ENCODE peak calls at places on chromosome 22, in eight cellular contexts. T is PC-3, P is astrocyte of the spinal cord, C is colonic mucosa, V is fibroblast of villous mesenchyme, W is GM12865, G is H9, Q is WTC11. L is an unnamed sample.

GRCh38 chr22:23497016-23497885 is 82.8 kb downstream of the IGLL1 start:
- DNase-seq in T (no peak), P (no peak), C (no peak), V (no peak), W (no peak), G (no peak), Q (no peak), L (peak; percentile 3)

GRCh38 chr22:31097941-31098632 is 9.3 kb downstream of the SELENOM start:
- DNase-seq in T (no peak), P (no peak), C (no peak), V (no peak), W (no peak), G (no peak), Q (no peak), L (no peak)

GRCh38 chr22:38401336-38402084 is 53.5 kb downstream of the KCNJ4 start:
- DNase-seq in T (no peak), P (no peak), C (no peak), V (no peak), W (no peak), G (peak; percentile 36), Q (no peak), L (peak; percentile 10)

GRCh38 chr22:20578192-20578591 is 70.8 kb downstream of the MED15 start:
- DNase-seq in T (no peak), P (no peak), C (no peak), V (no peak), W (no peak), G (no peak), Q (no peak), L (no peak)

GRCh38 chr22:24564376-24565058 is 8.7 kb downstream of the SNRPD3 start:
- DNase-seq in T (no peak), P (no peak), C (no peak), V (peak; percentile 81), W (no peak), G (no peak), Q (no peak), L (no peak)

GRCh38 chr22:37502342-37503182 is 16.4 kb upstream of the MFNG start:
- DNase-seq in T (peak; percentile 63), P (no peak), C (peak; percentile 95), V (no peak), W (no peak), G (no peak), Q (no peak), L (no peak)

GRCh38 chr22:39472570-39473556 is 16.1 kb downstream of the MGAT3 start:
- DNase-seq in T (no peak), P (peak; percentile 20), C (peak; percentile 93), V (peak; percentile 88), W (peak; percentile 40), G (peak; percentile 57), Q (no peak), L (no peak)

GRCh38 chr22:48753752-48754517 is 1073.7 kb downstream of the BRD1 start:
- DNase-seq in T (no peak), P (no peak), C (peak; percentile 10), V (no peak), W (no peak), G (no peak), Q (no peak), L (no peak)

GRCh38 chr22:17232406-17232805 is 13.2 kb upstream of the ADA2 start:
- DNase-seq in T (no peak), P (no peak), C (no peak), V (no peak), W (no peak), G (peak; percentile 52), Q (peak; percentile 31), L (no peak)

GRCh38 chr22:37172266-37173245 is 15.5 kb downstream of the C1QTNF6 start:
- DNase-seq in T (no peak), P (no peak), C (no peak), V (no peak), W (no peak), G (no peak), Q (peak; percentile 8), L (no peak)

GRCh38 chr22:37119872-37120271 is 10.4 kb upstream of the TMPRSS6 start:
- DNase-seq in T (no peak), P (no peak), C (no peak), V (no peak), W (peak; percentile 53), G (no peak), Q (no peak), L (peak; percentile 67)

DNA sequence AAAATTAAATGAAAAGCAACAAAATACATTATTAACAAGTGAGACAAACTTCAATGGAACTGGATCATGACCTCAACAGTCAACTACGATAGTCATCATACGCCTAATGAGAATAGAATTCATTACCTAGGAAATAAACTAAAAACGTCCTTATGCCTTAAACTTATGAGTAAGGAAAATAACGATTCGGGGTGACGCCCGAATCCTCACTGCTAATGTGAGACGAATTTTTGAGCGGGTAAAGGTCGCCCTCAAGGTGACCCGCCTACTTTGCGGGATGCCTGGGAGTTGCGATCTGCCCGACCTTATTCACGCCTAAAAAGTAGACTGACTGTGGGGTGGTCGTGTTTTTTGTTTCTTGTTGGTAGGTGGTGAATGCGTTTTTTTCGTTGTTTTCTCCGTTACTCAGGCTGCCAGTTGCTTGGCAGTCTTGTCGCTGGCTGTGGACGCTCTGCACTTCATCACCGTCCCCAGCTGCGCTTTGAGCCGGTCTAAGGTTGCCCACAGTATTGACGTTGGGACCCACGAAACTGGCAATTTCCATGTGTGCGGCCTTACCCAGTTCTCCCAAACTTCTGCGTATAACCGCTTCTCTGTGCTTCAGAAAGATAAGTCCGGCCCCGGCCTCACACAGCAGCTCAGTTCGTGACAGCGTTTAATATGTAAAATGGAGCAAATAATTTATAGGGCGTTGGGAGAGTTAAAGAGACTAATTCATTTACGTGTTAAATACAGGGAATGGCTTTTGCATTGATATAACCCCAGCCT is 593 bp upstream of the POLDIP3 start:
- DNase-seq in T (peak; percentile 96), P (peak; percentile 99), C (peak; percentile 92), V (peak; percentile 99), W (peak; percentile 99), G (peak; percentile 97), Q (peak; percentile 78), L (peak; percentile 91)
- TF ChIP-seq CTCF in T (no peak), P (no peak), C (no peak), V (no peak), W (no peak), G (no peak), Q (no peak), L (no peak)

GRCh38 chr22:45553333-45554039 is 50.8 kb downstream of the FBLN1 start:
- DNase-seq in T (peak; percentile 80), P (peak; percentile 92), C (peak; percentile 76), V (peak; percentile 87), W (peak; percentile 68), G (peak; percentile 82), Q (peak; percentile 87), L (peak; percentile 81)
- TF ChIP-seq CTCF in T (peak; percentile 87), P (peak; percentile 98), C (peak; percentile 82), V (peak; percentile 96), W (peak; percentile 71), G (peak; percentile 97), Q (peak; percentile 88), L (peak; percentile 85)

GRCh38 chr22:41237036-41237706 is 3.6 kb downstream of the CHADL start:
- DNase-seq in T (no peak), P (no peak), C (no peak), V (no peak), W (no peak), G (peak; percentile 92), Q (no peak), L (no peak)
- TF ChIP-seq CTCF in T (no peak), P (no peak), C (no peak), V (no peak), W (no peak), G (no peak), Q (no peak), L (no peak)

GRCh38 chr22:47626428-47627390 is 864.3 kb downstream of the TBC1D22A start:
- DNase-seq in T (peak; percentile 5), P (no peak), C (no peak), V (no peak), W (no peak), G (no peak), Q (no peak), L (no peak)
- TF ChIP-seq CTCF in T (no peak), P (no peak), C (no peak), V (no peak), W (no peak), G (peak; percentile 29), Q (no peak), L (no peak)

GRCh38 chr22:32410459-32410858 is 1.6 kb downstream of the RTCB start:
- DNase-seq in T (peak; percentile 22), P (no peak), C (no peak), V (no peak), W (no peak), G (no peak), Q (no peak), L (no peak)
- TF ChIP-seq CTCF in T (no peak), P (no peak), C (no peak), V (no peak), W (no peak), G (no peak), Q (no peak), L (no peak)

DNA sequence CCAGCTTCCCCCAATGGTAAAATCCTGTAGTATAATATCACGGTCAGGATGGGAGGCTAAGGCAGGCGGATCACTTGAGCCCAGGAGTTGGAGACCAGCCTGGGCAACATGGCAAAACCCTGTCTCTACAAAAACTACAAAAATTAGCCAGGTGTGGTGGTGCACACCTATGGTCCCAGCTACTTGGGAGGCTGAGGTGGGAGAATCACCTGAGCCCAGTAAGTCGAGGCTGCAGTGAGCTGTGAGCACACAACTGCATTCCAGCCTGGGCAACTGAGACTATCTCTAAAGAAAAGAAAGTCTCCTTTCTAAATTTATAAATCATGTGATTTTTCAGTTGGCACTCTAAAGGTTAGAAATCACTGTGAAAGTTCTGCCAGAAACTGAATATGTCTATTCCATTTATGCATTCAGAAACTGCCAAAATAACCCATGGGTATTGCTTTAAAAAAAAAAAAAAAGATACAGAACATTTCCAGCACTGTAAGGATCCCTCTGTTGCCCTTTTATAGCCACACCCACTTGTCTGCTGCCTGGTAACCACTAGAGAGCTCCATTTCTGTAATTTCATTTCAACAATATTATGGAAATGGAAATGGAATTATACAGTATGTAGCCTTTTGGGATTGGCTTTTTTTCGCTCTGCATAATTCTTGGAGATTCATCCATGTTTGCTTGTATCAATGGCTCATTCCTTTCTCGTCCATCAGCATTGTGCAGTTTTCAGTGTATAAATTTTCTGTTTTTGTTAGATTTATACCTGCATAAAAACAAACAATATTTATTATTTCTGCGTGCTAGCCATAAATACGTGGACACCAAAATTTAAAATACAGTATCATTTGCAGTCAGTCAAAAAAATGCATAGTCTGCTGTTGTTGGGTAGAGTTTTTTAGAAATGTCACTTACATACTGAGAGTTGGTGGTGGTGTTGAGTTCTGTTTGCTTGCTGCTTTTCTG is 9.4 kb downstream of the CDC45 start:
- DNase-seq in T (peak; percentile 13), P (no peak), C (no peak), V (peak; percentile 34), W (no peak), G (no peak), Q (no peak), L (no peak)
- TF ChIP-seq CTCF in T (no peak), P (peak; percentile 10), C (no peak), V (peak; percentile 12), W (no peak), G (no peak), Q (no peak), L (no peak)

GRCh38 chr22:27610863-27611786 is 190.4 kb downstream of the MN1 start:
- DNase-seq in T (no peak), P (no peak), C (no peak), V (no peak), W (no peak), G (no peak), Q (no peak), L (no peak)
- TF ChIP-seq CTCF in T (no peak), P (no peak), C (no peak), V (no peak), W (no peak), G (no peak), Q (no peak), L (no peak)